ENCODE peak calls at places on chromosomes 11 and 22, in eight cellular contexts. One of them, this sample, is unnamed.

GRCh38 chr11:44110231-44110679 is 14.8 kb downstream of the EXT2 start:
- DNase-seq in adrenal gland: peak
- DNase-seq in stomach: peak
- DNase-seq in heart left ventricle: peak
- DNase-seq in body of pancreas: peak
- DNase-seq in IMR-90: peak
- DNase-seq in A549: peak
- DNase-seq in tibial nerve: peak
- DNase-seq in this sample: no peak

GRCh38 chr11:114289779-114290178 is 6.4 kb upstream of the NNMT start:
- DNase-seq in adrenal gland: no peak
- DNase-seq in stomach: no peak
- DNase-seq in heart left ventricle: no peak
- DNase-seq in body of pancreas: no peak
- DNase-seq in IMR-90: no peak
- DNase-seq in A549: no peak
- DNase-seq in tibial nerve: no peak
- DNase-seq in this sample: no peak

GRCh38 chr11:34223021-34223813 is 117.8 kb downstream of the NAT10 start:
- DNase-seq in adrenal gland: peak
- DNase-seq in stomach: no peak
- DNase-seq in heart left ventricle: peak
- DNase-seq in body of pancreas: peak
- DNase-seq in IMR-90: peak
- DNase-seq in A549: no peak
- DNase-seq in tibial nerve: peak
- DNase-seq in this sample: peak

GRCh38 chr11:60887531-60887930 is 18.9 kb downstream of the PRPF19 start:
- DNase-seq in adrenal gland: peak
- DNase-seq in stomach: peak
- DNase-seq in heart left ventricle: no peak
- DNase-seq in body of pancreas: peak
- DNase-seq in IMR-90: peak
- DNase-seq in A549: peak
- DNase-seq in tibial nerve: peak
- DNase-seq in this sample: no peak

GRCh38 chr22:20089977-20090729 is 10.1 kb downstream of the DGCR8 start:
- DNase-seq in adrenal gland: no peak
- DNase-seq in stomach: no peak
- DNase-seq in heart left ventricle: peak
- DNase-seq in body of pancreas: no peak
- DNase-seq in IMR-90: peak
- DNase-seq in A549: no peak
- DNase-seq in tibial nerve: no peak
- DNase-seq in this sample: no peak

GRCh38 chr22:49299821-49300231 is 527.8 kb downstream of the BRD1 start:
- DNase-seq in adrenal gland: peak
- DNase-seq in stomach: peak
- DNase-seq in heart left ventricle: no peak
- DNase-seq in body of pancreas: no peak
- DNase-seq in IMR-90: no peak
- DNase-seq in A549: no peak
- DNase-seq in tibial nerve: no peak
- DNase-seq in this sample: no peak

GRCh38 chr11:77278595-77279506 is 22.6 kb downstream of the GDPD4 start:
- DNase-seq in adrenal gland: no peak
- DNase-seq in stomach: no peak
- DNase-seq in heart left ventricle: no peak
- DNase-seq in body of pancreas: no peak
- DNase-seq in IMR-90: peak
- DNase-seq in A549: no peak
- DNase-seq in tibial nerve: no peak
- DNase-seq in this sample: no peak

GRCh38 chr11:44007746-44008501 is 39.9 kb upstream of the ACCSL start:
- DNase-seq in adrenal gland: peak
- DNase-seq in stomach: no peak
- DNase-seq in heart left ventricle: no peak
- DNase-seq in body of pancreas: no peak
- DNase-seq in IMR-90: no peak
- DNase-seq in A549: no peak
- DNase-seq in tibial nerve: no peak
- DNase-seq in this sample: peak

GRCh38 chr11:123457187-123457770 is 27.2 kb downstream of the GRAMD1B start:
- DNase-seq in adrenal gland: peak
- DNase-seq in stomach: no peak
- DNase-seq in heart left ventricle: peak
- DNase-seq in body of pancreas: no peak
- DNase-seq in IMR-90: no peak
- DNase-seq in A549: no peak
- DNase-seq in tibial nerve: peak
- DNase-seq in this sample: no peak

GRCh38 chr11:58923300-58923788 is 15.9 kb upstream of the GLYATL1 start:
- DNase-seq in adrenal gland: no peak
- DNase-seq in stomach: no peak
- DNase-seq in heart left ventricle: no peak
- DNase-seq in body of pancreas: peak
- DNase-seq in IMR-90: peak
- DNase-seq in A549: no peak
- DNase-seq in tibial nerve: no peak
- DNase-seq in this sample: peak

GRCh38 chr22:17706451-17706900 is 67.8 kb downstream of the BID start:
- DNase-seq in adrenal gland: peak
- DNase-seq in stomach: peak
- DNase-seq in heart left ventricle: no peak
- DNase-seq in body of pancreas: peak
- DNase-seq in IMR-90: peak
- DNase-seq in A549: peak
- DNase-seq in tibial nerve: peak
- DNase-seq in this sample: no peak

GRCh38 chr11:82398300-82398815 is 335.3 kb downstream of the FAM181B start:
- DNase-seq in adrenal gland: peak
- DNase-seq in stomach: no peak
- DNase-seq in heart left ventricle: peak
- DNase-seq in body of pancreas: no peak
- DNase-seq in IMR-90: no peak
- DNase-seq in A549: no peak
- DNase-seq in tibial nerve: peak
- DNase-seq in this sample: no peak

GRCh38 chr22:38034884-38035529 is 22.2 kb upstream of the PICK1 start:
- DNase-seq in adrenal gland: no peak
- DNase-seq in stomach: no peak
- DNase-seq in heart left ventricle: no peak
- DNase-seq in body of pancreas: no peak
- DNase-seq in IMR-90: no peak
- DNase-seq in A549: no peak
- DNase-seq in tibial nerve: no peak
- DNase-seq in this sample: no peak

GRCh38 chr11:31690041-31690440 is 121.1 kb downstream of the PAX6 start:
- DNase-seq in adrenal gland: no peak
- DNase-seq in stomach: no peak
- DNase-seq in heart left ventricle: no peak
- DNase-seq in body of pancreas: no peak
- DNase-seq in IMR-90: peak
- DNase-seq in A549: no peak
- DNase-seq in tibial nerve: no peak
- DNase-seq in this sample: no peak

GRCh38 chr11:124800226-124800929 is at the start of gene MSANTD2:
- DNase-seq in adrenal gland: peak
- DNase-seq in stomach: peak
- DNase-seq in heart left ventricle: peak
- DNase-seq in body of pancreas: peak
- DNase-seq in IMR-90: peak
- DNase-seq in A549: peak
- DNase-seq in tibial nerve: peak
- DNase-seq in this sample: peak

GRCh38 chr11:34791725-34792124 is 124.5 kb downstream of the APIP start:
- DNase-seq in adrenal gland: no peak
- DNase-seq in stomach: no peak
- DNase-seq in heart left ventricle: no peak
- DNase-seq in body of pancreas: no peak
- DNase-seq in IMR-90: no peak
- DNase-seq in A549: no peak
- DNase-seq in tibial nerve: no peak
- DNase-seq in this sample: no peak

GRCh38 chr11:765802-766091 is 11.5 kb downstream of the GATD1 start:
- DNase-seq in adrenal gland: no peak
- DNase-seq in stomach: no peak
- DNase-seq in heart left ventricle: no peak
- DNase-seq in body of pancreas: no peak
- DNase-seq in IMR-90: no peak
- DNase-seq in A549: no peak
- DNase-seq in tibial nerve: no peak
- DNase-seq in this sample: no peak

DNA sequence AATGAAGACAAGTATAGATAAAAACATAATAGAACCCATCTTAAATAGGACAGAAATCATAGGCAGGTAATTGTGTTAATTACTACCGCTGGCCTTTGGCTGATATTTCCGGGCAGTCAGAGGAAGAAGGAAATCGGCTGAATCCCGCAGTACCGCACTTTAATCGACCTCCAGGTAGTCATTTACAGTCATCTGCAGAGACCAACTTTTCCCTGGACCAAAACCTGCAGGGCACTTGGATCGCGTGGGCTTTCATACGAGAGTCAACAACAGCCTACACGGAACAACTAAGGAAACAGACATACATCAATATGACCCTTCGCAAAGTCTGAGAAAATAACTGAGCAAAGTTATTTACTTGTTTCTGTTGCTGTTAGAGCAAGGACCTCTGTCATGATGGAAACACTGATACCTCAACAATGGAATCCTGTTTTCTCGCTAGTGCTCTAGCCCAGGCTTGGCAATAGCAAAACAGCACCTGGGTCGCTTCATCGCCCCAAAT is 675 bp downstream of the KBTBD3 start:
- DNase-seq in adrenal gland: peak
- DNase-seq in stomach: no peak
- DNase-seq in heart left ventricle: no peak
- DNase-seq in body of pancreas: peak
- DNase-seq in IMR-90: no peak
- DNase-seq in A549: no peak
- DNase-seq in tibial nerve: peak
- DNase-seq in this sample: peak
- TF ChIP-seq CTCF in adrenal gland: no peak
- TF ChIP-seq CTCF in stomach: no peak
- TF ChIP-seq CTCF in heart left ventricle: no peak
- TF ChIP-seq CTCF in body of pancreas: no peak
- TF ChIP-seq CTCF in IMR-90: no peak
- TF ChIP-seq CTCF in A549: no peak
- TF ChIP-seq CTCF in tibial nerve: no peak
- TF ChIP-seq CTCF in this sample: no peak

DNA sequence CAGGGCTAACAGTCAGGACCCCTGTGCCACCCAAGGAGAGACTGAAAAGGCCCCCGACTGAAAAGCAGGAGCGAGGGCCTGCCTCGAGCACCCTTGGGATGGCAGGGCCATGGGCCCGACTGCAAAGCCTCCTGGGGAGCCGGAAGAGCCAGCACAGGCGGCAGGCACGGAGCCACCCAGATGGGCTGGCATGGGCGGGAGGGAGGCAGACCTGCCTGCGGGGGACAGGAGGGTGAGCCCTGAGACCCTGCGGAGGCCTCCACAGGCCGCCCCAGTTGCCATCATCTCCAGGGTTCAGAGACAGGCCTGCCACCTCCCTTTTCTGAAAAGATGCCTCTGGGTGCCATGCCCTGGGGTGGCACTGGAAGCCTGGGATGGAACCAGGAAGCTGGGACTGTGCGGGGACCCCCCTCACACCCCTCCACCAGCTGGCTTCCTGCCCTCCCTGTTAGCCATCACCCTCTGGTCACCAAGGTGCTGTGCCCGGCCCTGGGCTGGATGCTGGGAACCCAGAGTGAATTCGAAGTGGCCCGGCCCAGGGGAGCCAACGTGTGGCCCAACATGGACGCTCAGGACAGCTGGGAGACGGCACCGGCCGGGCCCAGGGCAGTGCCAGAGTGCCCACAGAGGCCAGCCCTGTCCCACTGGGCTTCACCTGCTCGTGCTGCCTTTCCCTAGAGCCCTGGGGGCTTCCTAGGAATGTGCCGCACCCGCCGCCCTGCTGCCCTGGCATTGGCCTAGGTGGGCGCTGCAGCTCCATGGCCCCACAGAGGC is 13.8 kb downstream of the TSPAN32 start:
- DNase-seq in adrenal gland: no peak
- DNase-seq in stomach: peak
- DNase-seq in heart left ventricle: peak
- DNase-seq in body of pancreas: no peak
- DNase-seq in IMR-90: no peak
- DNase-seq in A549: no peak
- DNase-seq in tibial nerve: no peak
- DNase-seq in this sample: no peak
- H3K4me3 ChIP-seq in adrenal gland: no peak
- H3K4me3 ChIP-seq in stomach: peak
- H3K4me3 ChIP-seq in heart left ventricle: no peak
- H3K4me3 ChIP-seq in body of pancreas: no peak
- H3K4me3 ChIP-seq in IMR-90: no peak
- H3K4me3 ChIP-seq in A549: no peak
- H3K4me3 ChIP-seq in tibial nerve: peak
- H3K4me3 ChIP-seq in this sample: no peak

DNA sequence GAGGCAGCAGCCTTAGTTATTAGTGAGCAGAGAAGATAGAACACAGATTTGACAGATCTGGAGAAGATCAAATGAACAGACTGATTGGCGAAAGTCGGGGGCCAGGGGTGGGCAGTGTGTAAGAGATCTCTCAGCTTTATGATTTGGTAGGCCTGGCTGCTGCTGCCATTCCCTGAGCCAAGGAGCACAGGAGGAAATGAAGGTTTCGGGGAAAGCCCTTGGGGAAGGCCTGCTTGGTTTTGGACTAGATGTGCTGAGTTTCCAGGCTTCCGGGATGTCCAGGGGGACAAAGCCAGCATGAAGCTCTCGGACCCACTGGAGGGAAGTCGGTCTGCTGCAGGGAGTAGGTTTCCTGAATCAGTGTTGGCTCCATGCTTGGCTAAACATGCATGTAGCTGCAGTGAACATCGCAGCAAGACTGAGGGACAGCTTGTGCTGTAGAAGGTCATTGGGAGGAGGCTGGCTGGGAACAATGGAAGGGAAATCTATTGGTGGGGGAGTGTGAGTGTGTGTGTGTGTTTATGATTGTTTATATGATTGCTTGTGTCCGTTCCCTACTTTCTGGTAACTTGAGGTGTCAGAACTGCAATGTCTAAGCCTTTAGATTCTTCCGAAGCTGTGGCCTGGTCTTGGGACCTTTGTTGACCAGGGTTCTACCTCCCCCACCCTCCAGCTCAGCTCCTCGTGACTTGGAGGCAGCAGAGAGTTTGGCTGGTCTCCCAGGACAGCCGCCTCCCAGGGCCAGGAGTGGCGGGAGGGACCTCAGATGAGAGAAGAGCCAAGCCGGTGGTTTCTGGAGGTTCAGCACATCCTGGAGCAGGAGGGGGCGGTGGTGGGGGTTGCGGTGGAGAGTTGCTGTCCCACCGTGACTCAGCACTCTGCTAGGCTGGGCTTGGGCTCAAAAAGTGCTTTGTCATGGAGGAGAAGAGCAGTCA is 4.0 kb upstream of the FTH1 start:
- DNase-seq in adrenal gland: peak
- DNase-seq in stomach: peak
- DNase-seq in heart left ventricle: peak
- DNase-seq in body of pancreas: peak
- DNase-seq in IMR-90: peak
- DNase-seq in A549: peak
- DNase-seq in tibial nerve: peak
- DNase-seq in this sample: peak
- TF ChIP-seq POLR2A in adrenal gland: no peak
- TF ChIP-seq POLR2A in stomach: no peak
- TF ChIP-seq POLR2A in heart left ventricle: peak
- TF ChIP-seq POLR2A in body of pancreas: peak
- TF ChIP-seq POLR2A in IMR-90: no peak
- TF ChIP-seq POLR2A in A549: no peak
- TF ChIP-seq POLR2A in tibial nerve: peak
- TF ChIP-seq POLR2A in this sample: no peak

GRCh38 chr11:26522912-26523610 is 49.0 kb downstream of the MUC15 start:
- DNase-seq in adrenal gland: no peak
- DNase-seq in stomach: no peak
- DNase-seq in heart left ventricle: no peak
- DNase-seq in body of pancreas: no peak
- DNase-seq in IMR-90: peak
- DNase-seq in A549: no peak
- DNase-seq in tibial nerve: no peak
- DNase-seq in this sample: no peak
- TF ChIP-seq CTCF in adrenal gland: no peak
- TF ChIP-seq CTCF in stomach: no peak
- TF ChIP-seq CTCF in heart left ventricle: no peak
- TF ChIP-seq CTCF in body of pancreas: no peak
- TF ChIP-seq CTCF in IMR-90: peak
- TF ChIP-seq CTCF in A549: peak
- TF ChIP-seq CTCF in tibial nerve: no peak
- TF ChIP-seq CTCF in this sample: no peak